ENCODE peak calls at places on chromosomes 1 and 21, in six cellular contexts. Z, F, A, I, U and M are unnamed samples.

GRCh38 chr1:218475275-218475674 is 130.1 kb downstream of the TGFB2 start:
- DNase-seq in A (no peak), F (no peak), U (no peak), I (no peak), Z (peak; percentile 26), M (no peak)

GRCh38 chr1:33244143-33244808 is 12.0 kb upstream of the ZNF362 start:
- DNase-seq in Z (no peak), A (no peak), F (peak; percentile 93), U (peak; percentile 66), I (no peak), M (no peak)

GRCh38 chr1:93813076-93813475 is 65.9 kb downstream of the DNTTIP2 start:
- DNase-seq in U (no peak), F (peak; percentile 34), A (no peak), Z (no peak), I (no peak), M (no peak)

GRCh38 chr1:92186081-92186480 is 31.6 kb upstream of the C1orf146 start:
- DNase-seq in Z (peak; percentile 73), I (no peak), A (no peak), U (no peak), F (no peak), M (no peak)

GRCh38 chr1:91804546-91805023 is 81.4 kb downstream of the TGFBR3 start:
- DNase-seq in F (no peak), A (no peak), U (peak; percentile 54), Z (no peak), I (no peak), M (no peak)

GRCh38 chr1:9960705-9961562 is 17.7 kb downstream of the NMNAT1 start:
- DNase-seq in A (peak; percentile 69), Z (no peak), U (peak; percentile 4), F (no peak), I (no peak), M (no peak)

GRCh38 chr1:205632374-205633169 is 761 bp upstream of the ELK4 start:
- DNase-seq in F (peak; percentile 22), U (peak; percentile 38), I (no peak), Z (no peak), A (no peak), M (no peak)

GRCh38 chr1:44513111-44513510 is 108.1 kb downstream of the RNF220 start:
- DNase-seq in U (no peak), Z (no peak), A (no peak), F (no peak), I (no peak), M (no peak)

GRCh38 chr1:229514578-229515275 is 6.6 kb upstream of the NUP133 start:
- DNase-seq in F (peak; percentile 75), U (peak; percentile 80), Z (peak; percentile 78), I (no peak), A (peak; percentile 57), M (peak; percentile 39)

GRCh38 chr1:76379506-76379905 is 305.0 kb downstream of the ST6GALNAC3 start:
- DNase-seq in Z (no peak), U (no peak), I (no peak), A (no peak), F (no peak), M (no peak)

GRCh38 chr1:15004396-15004795 is 149.2 kb upstream of the TMEM51 start:
- DNase-seq in I (no peak), A (no peak), F (no peak), U (no peak), Z (peak; percentile 23), M (no peak)

GRCh38 chr21:42777757-42778344 is 101.5 kb downstream of the WDR4 start:
- DNase-seq in U (no peak), A (no peak), F (no peak), I (no peak), Z (no peak), M (no peak)

GRCh38 chr1:28591708-28592313 is at the start of gene RAB42:
- DNase-seq in F (peak; percentile 50), I (no peak), Z (no peak), U (no peak), A (peak; percentile 66), M (no peak)

GRCh38 chr1:40309374-40310128 is 7.5 kb downstream of the COL9A2 start:
- DNase-seq in A (no peak), F (no peak), Z (no peak), I (no peak), U (no peak), M (peak; percentile 79)

GRCh38 chr1:245807954-245808719 is 653.4 kb downstream of the KIF26B start:
- DNase-seq in F (no peak), Z (no peak), U (no peak), I (no peak), A (no peak), M (no peak)

GRCh38 chr1:204274441-204274840 is 60.7 kb upstream of the GOLT1A start:
- DNase-seq in U (no peak), Z (peak; percentile 69), I (no peak), F (no peak), A (no peak), M (no peak)

GRCh38 chr1:16468558-16468957 is 28.0 kb downstream of the NECAP2 start:
- DNase-seq in I (no peak), Z (no peak), U (no peak), F (no peak), A (no peak), M (no peak)

GRCh38 chr21:31201548-31201947 is 142.5 kb downstream of the TIAM1 start:
- DNase-seq in A (no peak), F (no peak), I (no peak), U (no peak), Z (peak; percentile 50), M (no peak)

GRCh38 chr1:180178511-180179161 is 24.0 kb downstream of the QSOX1 start:
- DNase-seq in Z (peak; percentile 43), I (no peak), U (peak; percentile 62), A (peak; percentile 68), F (peak; percentile 61), M (no peak)

GRCh38 chr1:20660363-20661234 is 570 bp downstream of the DDOST start:
- DNase-seq in A (no peak), Z (no peak), F (no peak), U (no peak), I (no peak), M (no peak)

GRCh38 chr1:20661235-20662109 is at the start of gene DDOST:
- DNase-seq in F (peak; percentile 99), A (peak; percentile 99), Z (peak; percentile 97), U (peak; percentile 99), I (peak; percentile 98), M (peak; percentile 97)

GRCh38 chr1:20662110-20662475 is 924 bp upstream of the DDOST start:
- DNase-seq in F (no peak), A (no peak), I (no peak), U (peak; percentile 2), Z (no peak), M (no peak)

GRCh38 chr1:20657024-20657423 is 4.1 kb downstream of the DDOST start:
- DNase-seq in F (no peak), Z (no peak), A (no peak), I (no peak), U (no peak), M (no peak)

DNA sequence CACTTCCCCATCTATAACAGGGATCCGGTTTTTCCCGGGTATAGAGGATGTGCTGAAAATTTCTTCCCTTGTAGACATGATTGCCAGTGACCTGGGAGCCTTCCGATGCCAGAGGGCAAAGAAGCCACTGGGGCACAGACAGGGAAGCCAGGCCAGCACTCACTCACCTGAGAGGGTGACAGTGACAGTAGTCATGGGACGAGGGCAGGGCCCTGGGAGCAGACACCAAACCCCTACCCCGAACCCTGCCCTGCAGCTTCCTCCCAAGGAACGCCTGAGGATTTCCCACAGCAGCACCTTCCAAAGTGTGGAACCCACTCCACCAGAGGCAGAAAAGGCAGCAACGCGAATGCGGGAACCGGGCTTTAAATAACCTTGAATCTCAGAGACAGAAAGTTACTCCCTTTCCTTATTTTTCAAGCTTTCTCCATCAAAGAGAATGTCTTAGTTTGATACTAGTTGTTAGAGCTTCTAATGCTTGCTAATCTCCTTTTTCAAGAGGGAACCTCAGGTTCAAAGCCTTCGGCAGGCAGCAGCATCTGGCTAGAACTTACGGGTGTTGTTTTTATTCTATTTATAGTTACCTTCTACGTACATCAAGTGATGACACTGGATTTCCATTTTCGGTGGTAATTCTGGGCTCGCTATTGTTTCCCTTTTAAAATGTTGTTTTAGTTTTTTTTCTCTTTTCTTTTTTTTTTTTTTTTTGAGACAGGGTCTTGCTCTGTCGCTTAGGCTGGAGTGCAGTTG is 2.8 kb downstream of the DDOST start:
- DNase-seq in A (no peak), U (no peak), F (no peak), Z (no peak), I (no peak), M (no peak)
- H2BK15ac ChIP-seq in A (no peak overlapping the region), U (no peak overlapping the region), F (no peak overlapping the region), Z (no peak overlapping the region), I (no peak overlapping the region), M (no peak overlapping the region)

DNA sequence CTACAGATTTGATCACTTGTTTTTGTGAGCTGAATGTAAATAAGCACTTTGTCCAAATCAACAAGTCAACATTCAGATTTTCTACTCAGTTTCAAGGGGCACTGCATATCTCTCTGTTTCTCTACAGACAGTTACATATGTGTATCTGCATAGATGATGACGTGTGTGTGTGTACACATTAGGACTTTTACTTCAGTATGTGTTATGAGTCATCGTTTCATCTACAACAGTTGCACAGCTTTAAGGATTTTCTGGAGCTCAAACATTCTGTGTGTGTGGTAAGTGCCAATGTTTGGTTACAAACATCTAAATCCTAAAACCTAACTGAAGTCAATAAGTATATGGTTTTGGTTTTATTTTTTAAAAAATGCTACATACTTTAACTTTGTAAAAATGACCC is 494.5 kb upstream of the PBX1 start:
- DNase-seq in A (no peak), Z (no peak), F (no peak), I (no peak), U (peak; percentile 50), M (no peak)
- H2BK15ac ChIP-seq in A (no peak overlapping the region), Z (no peak overlapping the region), F (no peak overlapping the region), I (no peak overlapping the region), U (no peak overlapping the region), M (no peak overlapping the region)

GRCh38 chr1:11465307-11465706 is 13.6 kb upstream of the DISP3 start:
- DNase-seq in F (no peak), Z (no peak), I (no peak), U (no peak), A (no peak), M (no peak)

GRCh38 chr1:11466416-11466815 is 12.5 kb upstream of the DISP3 start:
- DNase-seq in Z (no peak), U (no peak), I (no peak), A (no peak), F (no peak), M (no peak)

GRCh38 chr1:11462224-11462923 is 16.6 kb upstream of the DISP3 start:
- DNase-seq in U (no peak), I (no peak), A (no peak), F (no peak), Z (no peak), M (no peak)

GRCh38 chr1:11458811-11459275 is 20.1 kb upstream of the DISP3 start:
- DNase-seq in Z (no peak), A (no peak), I (no peak), F (no peak), U (no peak), M (no peak)

GRCh38 chr1:11461738-11462137 is 17.2 kb upstream of the DISP3 start:
- DNase-seq in A (no peak), I (no peak), Z (no peak), U (no peak), F (no peak), M (no peak)
- H2BK15ac ChIP-seq in A (no peak overlapping the region), I (no peak overlapping the region), Z (no peak overlapping the region), U (no peak overlapping the region), F (no peak overlapping the region), M (no peak overlapping the region)

DNA sequence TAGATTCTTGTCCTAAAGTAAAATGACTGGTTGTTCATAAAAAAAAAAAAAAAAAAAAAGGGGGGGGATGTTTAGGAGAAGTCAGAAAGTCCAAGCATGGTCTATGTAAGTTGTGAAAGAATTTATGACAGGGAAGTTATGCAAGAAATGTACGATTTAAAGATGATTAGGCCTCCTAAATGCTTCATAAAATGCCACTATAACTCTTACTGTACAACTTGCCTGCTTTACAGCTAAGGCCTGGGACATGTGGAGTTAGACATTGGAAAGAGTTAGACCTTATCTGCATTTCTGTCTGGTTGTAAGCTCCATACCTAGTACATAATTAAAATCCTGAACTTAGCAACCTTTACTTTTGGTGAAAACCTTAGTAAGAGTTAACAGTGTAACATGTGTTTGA is 150.0 kb downstream of the TPR start:
- DNase-seq in A (no peak), I (no peak), U (peak; percentile 7), Z (no peak), F (no peak), M (no peak)
- H2BK15ac ChIP-seq in A (no peak overlapping the region), I (no peak overlapping the region), U (no peak overlapping the region), Z (no peak overlapping the region), F (no peak overlapping the region), M (no peak overlapping the region)